ENCODE peak calls at places on chromosomes 2 and 18, in nine cellular contexts. F, W, C, T, Q, V, P, K and Y are unnamed samples.

GRCh38 chr18:70176537-70176936 is 28.9 kb downstream of the RTTN start:
- DNase-seq in F (no peak), W (no peak), C (no peak), T (no peak), Q (no peak), V (no peak), P (no peak), K (no peak), Y (no peak)

GRCh38 chr2:101328474-101329007 is 20.0 kb upstream of the RNF149 start:
- DNase-seq in F (no peak), W (no peak), C (no peak), T (peak; percentile 23), Q (no peak), V (no peak), P (no peak), K (no peak), Y (no peak)

GRCh38 chr2:27024188-27024587 is 8.6 kb upstream of the TMEM214 start:
- DNase-seq in F (no peak), W (no peak), C (no peak), T (no peak), Q (peak; percentile 92), V (no peak), P (no peak), K (no peak), Y (peak; percentile 56)

GRCh38 chr18:59055345-59056032 is 84.2 kb upstream of the SEC11C start:
- DNase-seq in F (no peak), W (no peak), C (no peak), T (peak; percentile 6), Q (peak; percentile 82), V (no peak), P (no peak), K (no peak), Y (no peak)

GRCh38 chr2:100350661-100351185 is 28.4 kb upstream of the LONRF2 start:
- DNase-seq in F (no peak), W (no peak), C (no peak), T (no peak), Q (no peak), V (no peak), P (no peak), K (no peak), Y (no peak)

GRCh38 chr2:191180712-191181111 is 29.9 kb upstream of the STAT4 start:
- DNase-seq in F (no peak), W (no peak), C (no peak), T (no peak), Q (no peak), V (no peak), P (no peak), K (no peak), Y (no peak)

GRCh38 chr2:136495636-136496035 is 269.7 kb upstream of the THSD7B start:
- DNase-seq in F (no peak), W (no peak), C (no peak), T (no peak), Q (no peak), V (no peak), P (no peak), K (no peak), Y (no peak)

GRCh38 chr2:86221066-86221684 is 21.9 kb downstream of the MRPL35 start:
- DNase-seq in F (no peak), W (peak; percentile 41), C (peak; percentile 40), T (peak; percentile 82), Q (peak; percentile 90), V (peak; percentile 54), P (peak; percentile 18), K (peak; percentile 28), Y (peak; percentile 42)

GRCh38 chr2:197435598-197436435 is 989 bp upstream of the SF3B1 start:
- DNase-seq in F (no peak), W (no peak), C (no peak), T (no peak), Q (no peak), V (no peak), P (no peak), K (no peak), Y (no peak)

GRCh38 chr18:52150050-52150449 is 189.9 kb upstream of the DCC start:
- DNase-seq in F (no peak), W (no peak), C (no peak), T (no peak), Q (no peak), V (no peak), P (no peak), K (no peak), Y (no peak)

GRCh38 chr2:69514836-69515235 is 77.6 kb upstream of the NFU1 start:
- DNase-seq in F (no peak), W (no peak), C (no peak), T (no peak), Q (no peak), V (no peak), P (no peak), K (no peak), Y (no peak)

GRCh38 chr18:44130365-44130942 is 550.2 kb upstream of the SETBP1 start:
- DNase-seq in F (no peak), W (peak; percentile 0), C (no peak), T (peak; percentile 64), Q (peak; percentile 72), V (peak; percentile 18), P (no peak), K (no peak), Y (no peak)

GRCh38 chr18:56115072-56116038 is 523.0 kb downstream of the TXNL1 start:
- DNase-seq in F (no peak), W (no peak), C (no peak), T (no peak), Q (no peak), V (peak; percentile 25), P (no peak), K (no peak), Y (no peak)

GRCh38 chr18:58117685-58118403 is 73.8 kb downstream of the NEDD4L start:
- DNase-seq in F (no peak), W (peak; percentile 37), C (no peak), T (peak; percentile 72), Q (no peak), V (no peak), P (no peak), K (no peak), Y (no peak)

GRCh38 chr2:188319845-188320244 is 28.2 kb downstream of the GULP1 start:
- DNase-seq in F (no peak), W (no peak), C (no peak), T (no peak), Q (no peak), V (no peak), P (no peak), K (no peak), Y (no peak)

GRCh38 chr2:235468978-235469694 is 24.7 kb upstream of the AGAP1 start:
- DNase-seq in F (no peak), W (peak; percentile 82), C (no peak), T (peak; percentile 92), Q (peak; percentile 53), V (no peak), P (no peak), K (no peak), Y (peak; percentile 18)

GRCh38 chr2:35462226-35462983 is 893.2 kb upstream of the CRIM1 start:
- DNase-seq in F (no peak), W (no peak), C (no peak), T (no peak), Q (no peak), V (no peak), P (no peak), K (no peak), Y (no peak)

GRCh38 chr2:108573070-108573469 is 38.8 kb downstream of the LIMS1 start:
- DNase-seq in F (no peak), W (no peak), C (no peak), T (peak; percentile 29), Q (no peak), V (no peak), P (no peak), K (no peak), Y (no peak)

GRCh38 chr2:95297088-95297487 is at the start of gene KCNIP3:
- DNase-seq in F (no peak), W (no peak), C (no peak), T (no peak), Q (peak; percentile 70), V (no peak), P (no peak), K (no peak), Y (no peak)

GRCh38 chr2:223954401-223954800 is 2.9 kb upstream of the MRPL44 start:
- DNase-seq in F (no peak), W (peak; percentile 40), C (no peak), T (no peak), Q (peak; percentile 35), V (no peak), P (no peak), K (no peak), Y (no peak)

GRCh38 chr2:190879474-190880373 is 897 bp upstream of the GLS start:
- DNase-seq in F (no peak), W (no peak), C (peak; percentile 12), T (no peak), Q (no peak), V (no peak), P (peak; percentile 44), K (peak; percentile 26), Y (no peak)

GRCh38 chr2:56191617-56192016 is 7.8 kb downstream of the CCDC85A start:
- DNase-seq in F (no peak), W (peak; percentile 32), C (no peak), T (peak; percentile 60), Q (peak; percentile 83), V (no peak), P (no peak), K (no peak), Y (no peak)

GRCh38 chr2:127597984-127598380 is 48.0 kb upstream of the GPR17 start:
- DNase-seq in F (no peak), W (no peak), C (no peak), T (no peak), Q (no peak), V (no peak), P (no peak), K (no peak), Y (no peak)

GRCh38 chr18:12455511-12455910 is 47.8 kb downstream of the PRELID3A start:
- DNase-seq in F (no peak), W (no peak), C (no peak), T (no peak), Q (no peak), V (no peak), P (no peak), K (no peak), Y (no peak)

GRCh38 chr18:79818036-79818435 is 20.3 kb downstream of the KCNG2 start:
- DNase-seq in F (no peak), W (no peak), C (no peak), T (peak; percentile 90), Q (peak; percentile 31), V (no peak), P (no peak), K (no peak), Y (no peak)

GRCh38 chr2:39018633-39019032 is 102.2 kb downstream of the SOS1 start:
- DNase-seq in F (no peak), W (no peak), C (no peak), T (no peak), Q (no peak), V (no peak), P (no peak), K (no peak), Y (no peak)

GRCh38 chr2:53636616-53637015 is 131.0 kb upstream of the CHAC2 start:
- DNase-seq in F (no peak), W (no peak), C (no peak), T (no peak), Q (no peak), V (no peak), P (no peak), K (no peak), Y (no peak)

GRCh38 chr2:100484390-100484789 is 14.1 kb downstream of the NMS start:
- DNase-seq in F (no peak), W (no peak), C (no peak), T (no peak), Q (no peak), V (no peak), P (no peak), K (no peak), Y (no peak)

GRCh38 chr18:49884959-49885358 is 71.6 kb upstream of the ACAA2 start:
- DNase-seq in F (no peak), W (no peak), C (no peak), T (no peak), Q (no peak), V (no peak), P (no peak), K (no peak), Y (no peak)